ENCODE peak calls at places on chromosome 15, in six cellular contexts. A is K562, C is HCT116, P is GM12878, F is HepG2, W is H1. Q is an unnamed sample.

GRCh38 chr15:39514933-39515332 is 65.9 kb upstream of the THBS1 start:
- DNase-seq in A (no peak), C (no peak), P (no peak), F (no peak), W (no peak), Q (no peak)

GRCh38 chr15:46815765-46816164 is 901.5 kb upstream of the SEMA6D start:
- DNase-seq in A (no peak), C (no peak), P (no peak), F (no peak), W (no peak), Q (no peak)

GRCh38 chr15:69074011-69074842 is 59.7 kb downstream of the NOX5 start:
- DNase-seq in A (peak; percentile 11), C (no peak), P (no peak), F (peak; percentile 20), W (peak; percentile 54), Q (peak; percentile 72)

GRCh38 chr15:101664303-101664913 is 12.2 kb upstream of the TM2D3 start:
- DNase-seq in A (peak; percentile 53), C (no peak), P (no peak), F (peak; percentile 13), W (no peak), Q (no peak)

GRCh38 chr15:86247249-86247955 is 167.7 kb downstream of the AGBL1 start:
- DNase-seq in A (no peak), C (no peak), P (no peak), F (no peak), W (no peak), Q (no peak)

GRCh38 chr15:61275901-61276300 is 46.8 kb upstream of the RORA start:
- DNase-seq in A (no peak), C (no peak), P (no peak), F (no peak), W (no peak), Q (no peak)

GRCh38 chr15:68387288-68388143 is 44.4 kb downstream of the ITGA11 start:
- DNase-seq in A (no peak), C (no peak), P (no peak), F (no peak), W (no peak), Q (no peak)

GRCh38 chr15:45704329-45705249 is 69.8 kb downstream of the SQOR start:
- DNase-seq in A (no peak), C (no peak), P (no peak), F (no peak), W (no peak), Q (peak; percentile 13)

GRCh38 chr15:89325039-89325803 is 9.4 kb downstream of the POLG start:
- DNase-seq in A (no peak), C (no peak), P (no peak), F (no peak), W (no peak), Q (no peak)

GRCh38 chr15:89528757-89529352 is 32.5 kb upstream of the RHCG start:
- DNase-seq in A (no peak), C (no peak), P (no peak), F (no peak), W (no peak), Q (no peak)

GRCh38 chr15:77186518-77187095 is 115.7 kb upstream of the TSPAN3 start:
- DNase-seq in A (peak; percentile 45), C (peak; percentile 10), P (peak; percentile 39), F (no peak), W (no peak), Q (peak; percentile 20)

GRCh38 chr15:48577495-48577894 is 68.0 kb downstream of the FBN1 start:
- DNase-seq in A (no peak), C (no peak), P (no peak), F (no peak), W (no peak), Q (no peak)

GRCh38 chr15:92503889-92504288 is 110.2 kb downstream of the ST8SIA2 start:
- DNase-seq in A (no peak), C (no peak), P (no peak), F (no peak), W (no peak), Q (peak; percentile 25)

GRCh38 chr15:77225088-77225487 is 154.2 kb upstream of the TSPAN3 start:
- DNase-seq in A (no peak), C (no peak), P (no peak), F (no peak), W (no peak), Q (no peak)

GRCh38 chr15:75502360-75502759 is 50.9 kb upstream of the SIN3A start:
- DNase-seq in A (no peak), C (no peak), P (no peak), F (no peak), W (no peak), Q (no peak)

GRCh38 chr15:90318591-90318990 is 33.5 kb upstream of the ZNF774 start:
- DNase-seq in A (no peak), C (no peak), P (no peak), F (no peak), W (no peak), Q (no peak)

GRCh38 chr15:56042523-56042922 is 49.1 kb upstream of the NEDD4 start:
- DNase-seq in A (no peak), C (no peak), P (no peak), F (peak; percentile 78), W (no peak), Q (no peak)

GRCh38 chr15:77376770-77377169 is 43.1 kb downstream of the PEAK1 start:
- DNase-seq in A (no peak), C (no peak), P (no peak), F (no peak), W (no peak), Q (no peak)

DNA sequence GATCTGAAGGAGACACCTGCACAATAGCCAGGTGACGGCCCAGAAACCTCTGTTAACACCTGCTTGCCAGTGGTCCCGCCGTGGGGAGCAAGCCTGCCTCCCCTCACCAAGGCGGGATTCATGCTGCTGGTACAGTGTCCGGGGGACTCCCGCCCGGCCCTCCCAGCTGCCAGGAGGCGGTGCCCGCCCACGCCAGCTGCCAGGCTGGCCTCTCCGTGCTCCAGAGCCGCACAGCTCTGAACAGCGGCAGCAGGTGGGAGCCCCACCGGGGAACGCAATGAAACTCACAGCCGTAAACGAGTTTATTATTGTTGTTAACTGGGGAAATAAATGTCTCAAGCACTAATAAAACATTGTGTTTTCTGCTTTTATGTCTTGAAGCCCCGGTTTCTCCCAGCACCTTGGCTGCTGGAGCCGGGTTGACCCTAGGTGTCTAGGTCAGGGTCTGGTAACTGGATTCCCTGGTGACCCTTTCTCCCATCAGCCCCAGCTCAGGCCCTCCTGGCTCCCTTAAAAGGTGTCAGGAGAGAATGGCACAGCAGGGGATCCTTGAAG is 317.7 kb upstream of the TLE3 start:
- DNase-seq in A (no peak), C (no peak), P (no peak), F (no peak), W (no peak), Q (no peak)
- TF ChIP-seq YY1 in A (no peak), C (no peak), P (no peak), F (no peak), W (no peak), Q (no peak)

DNA sequence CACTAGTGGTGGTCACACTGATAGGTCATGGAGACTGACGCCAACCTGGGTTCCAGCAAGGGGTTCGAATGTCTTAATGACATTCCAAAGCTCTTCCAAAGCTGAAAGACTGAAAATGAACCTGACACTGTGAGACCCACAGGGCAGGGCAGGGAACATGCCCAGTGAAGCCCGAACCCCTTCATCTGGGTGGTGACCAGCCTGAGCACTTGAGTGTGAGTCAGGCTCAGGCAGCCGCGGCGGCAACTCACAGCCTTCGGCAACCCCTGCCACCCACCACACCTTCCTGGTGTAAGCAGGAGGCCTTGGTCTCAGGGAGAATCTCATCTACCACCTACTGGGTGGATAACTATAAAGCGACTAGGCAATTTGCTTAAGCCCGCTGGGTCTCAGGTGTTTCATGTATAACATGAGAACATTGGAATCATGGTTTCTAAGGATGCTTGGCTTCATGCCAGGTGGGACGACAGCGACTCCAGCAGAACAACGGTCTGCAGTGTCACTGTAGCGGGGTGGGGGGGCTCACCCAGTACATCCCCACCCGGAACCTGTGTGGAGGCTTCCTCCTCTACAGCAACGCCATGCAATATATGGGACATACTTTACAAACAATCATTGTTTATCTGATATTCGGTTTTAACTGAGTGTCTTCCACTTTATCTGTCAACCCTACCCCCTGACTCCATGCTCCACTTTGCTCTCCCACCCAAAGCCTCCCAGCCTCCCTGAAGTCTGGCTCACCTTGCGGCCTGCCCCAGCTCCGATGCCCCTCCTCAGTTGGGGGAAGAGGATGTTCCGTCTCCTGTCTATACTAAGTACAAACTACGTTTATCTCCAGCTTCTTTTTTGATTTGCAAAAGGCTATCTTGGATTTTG is 125.0 kb upstream of the MEF2A start:
- DNase-seq in A (peak; percentile 17), C (no peak), P (no peak), F (no peak), W (no peak), Q (no peak)
- H3K4me1 ChIP-seq in A (no peaks in the 10 kb centered on the region), C (peaks cover 19% of the 10 kb centered on the region), P (peaks cover 4% of the 10 kb centered on the region), F (peaks cover 43% of the 10 kb centered on the region), W (peaks cover 5% of the 10 kb centered on the region), Q (peaks cover 11% of the 10 kb centered on the region)

DNA sequence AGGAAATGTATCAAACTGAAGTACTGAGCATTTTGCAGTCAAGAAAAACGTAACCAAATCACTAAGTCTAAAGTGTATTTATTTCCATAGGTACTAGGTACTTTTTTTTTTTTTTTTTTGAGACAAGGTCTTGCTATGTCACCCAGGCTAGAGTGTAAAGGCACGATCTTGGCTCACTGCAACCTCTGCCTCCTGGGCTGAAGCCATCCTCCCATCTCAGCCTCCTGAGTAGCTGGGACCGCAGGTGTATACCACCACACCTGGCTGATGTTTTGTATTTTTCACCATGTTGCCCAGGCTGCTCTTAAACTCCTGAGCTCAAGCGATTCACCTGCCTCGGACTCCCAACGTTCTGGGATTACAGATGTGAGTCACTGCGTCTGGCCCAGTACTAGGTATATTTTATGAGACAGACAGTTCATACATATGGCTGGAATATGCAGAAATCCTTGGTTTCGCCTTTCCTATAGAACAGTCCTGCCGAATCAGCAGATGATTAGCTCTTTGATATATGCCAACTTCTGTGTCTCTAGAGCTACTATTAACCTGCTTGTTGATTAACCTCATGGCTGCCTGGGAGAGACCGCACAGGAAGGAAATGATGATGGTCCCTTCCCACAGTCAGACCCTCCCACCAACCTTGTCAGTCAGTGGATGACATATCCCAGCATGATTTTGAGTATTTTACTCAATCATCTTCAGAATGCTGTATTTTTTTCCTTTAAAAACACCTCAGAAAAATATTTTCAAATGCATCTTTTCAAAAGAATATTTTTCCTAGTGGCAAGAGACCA is 32.3 kb downstream of the TMOD3 start:
- DNase-seq in A (no peak), C (no peak), P (no peak), F (no peak), W (no peak), Q (no peak)
- TF ChIP-seq ZNF274 in A (no peak), C (no peak), P (no peak), F (no peak), W (no peak), Q (no peak)

GRCh38 chr15:78457101-78457500 is 19.1 kb downstream of the IREB2 start:
- DNase-seq in A (no peak), C (no peak), P (no peak), F (no peak), W (no peak), Q (no peak)
- TF ChIP-seq YY1 in A (no peak), C (no peak), P (no peak), F (no peak), W (no peak), Q (no peak)

GRCh38 chr15:58532126-58532525 is 100.3 kb downstream of the LIPC start:
- DNase-seq in A (no peak), C (no peak), P (no peak), F (no peak), W (no peak), Q (no peak)
- H3K4me1 ChIP-seq in A (no peaks in the 10 kb centered on the region), C (no peaks in the 10 kb centered on the region), P (no peaks in the 10 kb centered on the region), F (peaks cover 52% of the 10 kb centered on the region), W (no peaks in the 10 kb centered on the region), Q (peaks cover 3% of the 10 kb centered on the region)